ENCODE peak calls at places on chromosomes 1 and 21, in eight cellular contexts. One of them, this sample, is unnamed.

GRCh38 chr1:53350853-53351767 is 23.2 kb upstream of the LRP8 start:
- DNase-seq in GM13976: no peak
- DNase-seq in tibial nerve: no peak
- DNase-seq in psoas muscle: no peak
- DNase-seq in nephron progenitor cell: no peak
- DNase-seq in stimulated activated CD8-positive, alpha-beta memory T cell treated with anti-CD3 and anti-CD28 coated beads, Interleukin-15, amount 100 ng/mL, for 1 hour: no peak
- DNase-seq in Panc1: no peak
- DNase-seq in SW480: no peak
- DNase-seq in this sample: no peak

GRCh38 chr1:17861685-17862084 is 106.6 kb downstream of the ACTL8 start:
- DNase-seq in GM13976: no peak
- DNase-seq in tibial nerve: no peak
- DNase-seq in psoas muscle: no peak
- DNase-seq in nephron progenitor cell: no peak
- DNase-seq in stimulated activated CD8-positive, alpha-beta memory T cell treated with anti-CD3 and anti-CD28 coated beads, Interleukin-15, amount 100 ng/mL, for 1 hour: no peak
- DNase-seq in Panc1: no peak
- DNase-seq in SW480: no peak
- DNase-seq in this sample: peak

GRCh38 chr1:150577557-150578277 is 1.7 kb downstream of the MCL1 start:
- DNase-seq in GM13976: no peak
- DNase-seq in tibial nerve: no peak
- DNase-seq in psoas muscle: no peak
- DNase-seq in nephron progenitor cell: no peak
- DNase-seq in stimulated activated CD8-positive, alpha-beta memory T cell treated with anti-CD3 and anti-CD28 coated beads, Interleukin-15, amount 100 ng/mL, for 1 hour: no peak
- DNase-seq in Panc1: no peak
- DNase-seq in SW480: no peak
- DNase-seq in this sample: peak

GRCh38 chr21:46323227-46323709 is 402 bp downstream of the C21orf58 start:
- DNase-seq in GM13976: no peak
- DNase-seq in tibial nerve: no peak
- DNase-seq in psoas muscle: no peak
- DNase-seq in nephron progenitor cell: no peak
- DNase-seq in stimulated activated CD8-positive, alpha-beta memory T cell treated with anti-CD3 and anti-CD28 coated beads, Interleukin-15, amount 100 ng/mL, for 1 hour: no peak
- DNase-seq in Panc1: no peak
- DNase-seq in SW480: no peak
- DNase-seq in this sample: no peak

GRCh38 chr1:55699151-55699695 is 484.1 kb upstream of the USP24 start:
- DNase-seq in GM13976: no peak
- DNase-seq in tibial nerve: no peak
- DNase-seq in psoas muscle: no peak
- DNase-seq in nephron progenitor cell: peak
- DNase-seq in stimulated activated CD8-positive, alpha-beta memory T cell treated with anti-CD3 and anti-CD28 coated beads, Interleukin-15, amount 100 ng/mL, for 1 hour: no peak
- DNase-seq in Panc1: no peak
- DNase-seq in SW480: no peak
- DNase-seq in this sample: no peak

GRCh38 chr1:210920716-210921694 is 212.9 kb downstream of the KCNH1 start:
- DNase-seq in GM13976: no peak
- DNase-seq in tibial nerve: no peak
- DNase-seq in psoas muscle: no peak
- DNase-seq in nephron progenitor cell: no peak
- DNase-seq in stimulated activated CD8-positive, alpha-beta memory T cell treated with anti-CD3 and anti-CD28 coated beads, Interleukin-15, amount 100 ng/mL, for 1 hour: no peak
- DNase-seq in Panc1: no peak
- DNase-seq in SW480: no peak
- DNase-seq in this sample: no peak

GRCh38 chr1:231581859-231582258 is 44.7 kb upstream of the DISC1 start:
- DNase-seq in GM13976: no peak
- DNase-seq in tibial nerve: no peak
- DNase-seq in psoas muscle: no peak
- DNase-seq in nephron progenitor cell: no peak
- DNase-seq in stimulated activated CD8-positive, alpha-beta memory T cell treated with anti-CD3 and anti-CD28 coated beads, Interleukin-15, amount 100 ng/mL, for 1 hour: no peak
- DNase-seq in Panc1: no peak
- DNase-seq in SW480: no peak
- DNase-seq in this sample: no peak

GRCh38 chr1:229094476-229095311 is 176.2 kb upstream of the RAB4A start:
- DNase-seq in GM13976: no peak
- DNase-seq in tibial nerve: peak
- DNase-seq in psoas muscle: no peak
- DNase-seq in nephron progenitor cell: no peak
- DNase-seq in stimulated activated CD8-positive, alpha-beta memory T cell treated with anti-CD3 and anti-CD28 coated beads, Interleukin-15, amount 100 ng/mL, for 1 hour: no peak
- DNase-seq in Panc1: no peak
- DNase-seq in SW480: no peak
- DNase-seq in this sample: no peak

GRCh38 chr1:181135815-181136737 is 47.6 kb downstream of the IER5 start:
- DNase-seq in GM13976: no peak
- DNase-seq in tibial nerve: no peak
- DNase-seq in psoas muscle: no peak
- DNase-seq in nephron progenitor cell: no peak
- DNase-seq in stimulated activated CD8-positive, alpha-beta memory T cell treated with anti-CD3 and anti-CD28 coated beads, Interleukin-15, amount 100 ng/mL, for 1 hour: no peak
- DNase-seq in Panc1: peak
- DNase-seq in SW480: peak
- DNase-seq in this sample: peak

GRCh38 chr1:228920791-228921190 is 185.5 kb downstream of the RHOU start:
- DNase-seq in GM13976: no peak
- DNase-seq in tibial nerve: no peak
- DNase-seq in psoas muscle: no peak
- DNase-seq in nephron progenitor cell: no peak
- DNase-seq in stimulated activated CD8-positive, alpha-beta memory T cell treated with anti-CD3 and anti-CD28 coated beads, Interleukin-15, amount 100 ng/mL, for 1 hour: no peak
- DNase-seq in Panc1: no peak
- DNase-seq in SW480: no peak
- DNase-seq in this sample: no peak

GRCh38 chr1:29050141-29050540 is 73.6 kb downstream of the TMEM200B start:
- DNase-seq in GM13976: no peak
- DNase-seq in tibial nerve: no peak
- DNase-seq in psoas muscle: no peak
- DNase-seq in nephron progenitor cell: no peak
- DNase-seq in stimulated activated CD8-positive, alpha-beta memory T cell treated with anti-CD3 and anti-CD28 coated beads, Interleukin-15, amount 100 ng/mL, for 1 hour: no peak
- DNase-seq in Panc1: no peak
- DNase-seq in SW480: no peak
- DNase-seq in this sample: no peak

GRCh38 chr1:30378991-30379581 is 344.3 kb downstream of the MATN1 start:
- DNase-seq in GM13976: no peak
- DNase-seq in tibial nerve: no peak
- DNase-seq in psoas muscle: no peak
- DNase-seq in nephron progenitor cell: peak
- DNase-seq in stimulated activated CD8-positive, alpha-beta memory T cell treated with anti-CD3 and anti-CD28 coated beads, Interleukin-15, amount 100 ng/mL, for 1 hour: no peak
- DNase-seq in Panc1: no peak
- DNase-seq in SW480: no peak
- DNase-seq in this sample: peak

GRCh38 chr1:41645062-41645461 is 160.6 kb upstream of the EDN2 start:
- DNase-seq in GM13976: no peak
- DNase-seq in tibial nerve: no peak
- DNase-seq in psoas muscle: no peak
- DNase-seq in nephron progenitor cell: no peak
- DNase-seq in stimulated activated CD8-positive, alpha-beta memory T cell treated with anti-CD3 and anti-CD28 coated beads, Interleukin-15, amount 100 ng/mL, for 1 hour: no peak
- DNase-seq in Panc1: no peak
- DNase-seq in SW480: no peak
- DNase-seq in this sample: no peak

GRCh38 chr1:165152727-165153126 is 203.8 kb downstream of the LMX1A start:
- DNase-seq in GM13976: no peak
- DNase-seq in tibial nerve: no peak
- DNase-seq in psoas muscle: peak
- DNase-seq in nephron progenitor cell: peak
- DNase-seq in stimulated activated CD8-positive, alpha-beta memory T cell treated with anti-CD3 and anti-CD28 coated beads, Interleukin-15, amount 100 ng/mL, for 1 hour: no peak
- DNase-seq in Panc1: no peak
- DNase-seq in SW480: peak
- DNase-seq in this sample: peak

GRCh38 chr1:1440941-1441888 is 5.7 kb downstream of the VWA1 start:
- DNase-seq in GM13976: peak
- DNase-seq in tibial nerve: no peak
- DNase-seq in psoas muscle: peak
- DNase-seq in nephron progenitor cell: peak
- DNase-seq in stimulated activated CD8-positive, alpha-beta memory T cell treated with anti-CD3 and anti-CD28 coated beads, Interleukin-15, amount 100 ng/mL, for 1 hour: peak
- DNase-seq in Panc1: no peak
- DNase-seq in SW480: no peak
- DNase-seq in this sample: peak

GRCh38 chr1:183476081-183476480 is 3.8 kb downstream of the SMG7 start:
- DNase-seq in GM13976: no peak
- DNase-seq in tibial nerve: no peak
- DNase-seq in psoas muscle: no peak
- DNase-seq in nephron progenitor cell: no peak
- DNase-seq in stimulated activated CD8-positive, alpha-beta memory T cell treated with anti-CD3 and anti-CD28 coated beads, Interleukin-15, amount 100 ng/mL, for 1 hour: no peak
- DNase-seq in Panc1: no peak
- DNase-seq in SW480: no peak
- DNase-seq in this sample: no peak

GRCh38 chr1:20584890-20585289 is 4.0 kb upstream of the CDA start:
- DNase-seq in GM13976: no peak
- DNase-seq in tibial nerve: no peak
- DNase-seq in psoas muscle: no peak
- DNase-seq in nephron progenitor cell: no peak
- DNase-seq in stimulated activated CD8-positive, alpha-beta memory T cell treated with anti-CD3 and anti-CD28 coated beads, Interleukin-15, amount 100 ng/mL, for 1 hour: no peak
- DNase-seq in Panc1: no peak
- DNase-seq in SW480: peak
- DNase-seq in this sample: no peak

GRCh38 chr1:20578062-20578461 is 10.8 kb upstream of the CDA start:
- DNase-seq in GM13976: no peak
- DNase-seq in tibial nerve: no peak
- DNase-seq in psoas muscle: no peak
- DNase-seq in nephron progenitor cell: no peak
- DNase-seq in stimulated activated CD8-positive, alpha-beta memory T cell treated with anti-CD3 and anti-CD28 coated beads, Interleukin-15, amount 100 ng/mL, for 1 hour: no peak
- DNase-seq in Panc1: no peak
- DNase-seq in SW480: no peak
- DNase-seq in this sample: no peak

GRCh38 chr1:153485880-153486279 is 25.4 kb upstream of the S100A7 start:
- DNase-seq in GM13976: no peak
- DNase-seq in tibial nerve: no peak
- DNase-seq in psoas muscle: no peak
- DNase-seq in nephron progenitor cell: no peak
- DNase-seq in stimulated activated CD8-positive, alpha-beta memory T cell treated with anti-CD3 and anti-CD28 coated beads, Interleukin-15, amount 100 ng/mL, for 1 hour: no peak
- DNase-seq in Panc1: no peak
- DNase-seq in SW480: no peak
- DNase-seq in this sample: peak

GRCh38 chr1:181345146-181345545 is 138.2 kb upstream of the CACNA1E start:
- DNase-seq in GM13976: no peak
- DNase-seq in tibial nerve: no peak
- DNase-seq in psoas muscle: no peak
- DNase-seq in nephron progenitor cell: no peak
- DNase-seq in stimulated activated CD8-positive, alpha-beta memory T cell treated with anti-CD3 and anti-CD28 coated beads, Interleukin-15, amount 100 ng/mL, for 1 hour: no peak
- DNase-seq in Panc1: no peak
- DNase-seq in SW480: no peak
- DNase-seq in this sample: no peak

GRCh38 chr1:199762567-199762966 is 264.9 kb upstream of the NR5A2 start:
- DNase-seq in GM13976: no peak
- DNase-seq in tibial nerve: no peak
- DNase-seq in psoas muscle: no peak
- DNase-seq in nephron progenitor cell: no peak
- DNase-seq in stimulated activated CD8-positive, alpha-beta memory T cell treated with anti-CD3 and anti-CD28 coated beads, Interleukin-15, amount 100 ng/mL, for 1 hour: no peak
- DNase-seq in Panc1: no peak
- DNase-seq in SW480: no peak
- DNase-seq in this sample: no peak

GRCh38 chr1:208919371-208919770 is 664.1 kb upstream of the CAMK1G start:
- DNase-seq in GM13976: no peak
- DNase-seq in tibial nerve: no peak
- DNase-seq in psoas muscle: no peak
- DNase-seq in nephron progenitor cell: no peak
- DNase-seq in stimulated activated CD8-positive, alpha-beta memory T cell treated with anti-CD3 and anti-CD28 coated beads, Interleukin-15, amount 100 ng/mL, for 1 hour: no peak
- DNase-seq in Panc1: no peak
- DNase-seq in SW480: no peak
- DNase-seq in this sample: no peak

GRCh38 chr1:220164517-220164916 is 70.6 kb downstream of the IARS2 start:
- DNase-seq in GM13976: no peak
- DNase-seq in tibial nerve: no peak
- DNase-seq in psoas muscle: no peak
- DNase-seq in nephron progenitor cell: no peak
- DNase-seq in stimulated activated CD8-positive, alpha-beta memory T cell treated with anti-CD3 and anti-CD28 coated beads, Interleukin-15, amount 100 ng/mL, for 1 hour: no peak
- DNase-seq in Panc1: no peak
- DNase-seq in SW480: no peak
- DNase-seq in this sample: no peak

GRCh38 chr1:183029591-183030000 is 6.4 kb downstream of the LAMC1 start:
- DNase-seq in GM13976: no peak
- DNase-seq in tibial nerve: no peak
- DNase-seq in psoas muscle: no peak
- DNase-seq in nephron progenitor cell: no peak
- DNase-seq in stimulated activated CD8-positive, alpha-beta memory T cell treated with anti-CD3 and anti-CD28 coated beads, Interleukin-15, amount 100 ng/mL, for 1 hour: no peak
- DNase-seq in Panc1: no peak
- DNase-seq in SW480: peak
- DNase-seq in this sample: no peak

GRCh38 chr1:84164567-84165021 is 20.5 kb downstream of the PRKACB start:
- DNase-seq in GM13976: no peak
- DNase-seq in tibial nerve: no peak
- DNase-seq in psoas muscle: no peak
- DNase-seq in nephron progenitor cell: no peak
- DNase-seq in stimulated activated CD8-positive, alpha-beta memory T cell treated with anti-CD3 and anti-CD28 coated beads, Interleukin-15, amount 100 ng/mL, for 1 hour: no peak
- DNase-seq in Panc1: no peak
- DNase-seq in SW480: no peak
- DNase-seq in this sample: peak

GRCh38 chr1:181064702-181065101 is 23.8 kb upstream of the IER5 start:
- DNase-seq in GM13976: no peak
- DNase-seq in tibial nerve: no peak
- DNase-seq in psoas muscle: no peak
- DNase-seq in nephron progenitor cell: no peak
- DNase-seq in stimulated activated CD8-positive, alpha-beta memory T cell treated with anti-CD3 and anti-CD28 coated beads, Interleukin-15, amount 100 ng/mL, for 1 hour: no peak
- DNase-seq in Panc1: no peak
- DNase-seq in SW480: no peak
- DNase-seq in this sample: no peak

GRCh38 chr1:22428672-22429071 is 23.0 kb upstream of the ZBTB40 start:
- DNase-seq in GM13976: peak
- DNase-seq in tibial nerve: no peak
- DNase-seq in psoas muscle: no peak
- DNase-seq in nephron progenitor cell: no peak
- DNase-seq in stimulated activated CD8-positive, alpha-beta memory T cell treated with anti-CD3 and anti-CD28 coated beads, Interleukin-15, amount 100 ng/mL, for 1 hour: no peak
- DNase-seq in Panc1: no peak
- DNase-seq in SW480: peak
- DNase-seq in this sample: peak

This sample was measured in SK-N-SH.